ENCODE peak calls at places on chromosomes 7 and 10, in ten cellular contexts. Q, N, S, L, Z, C, G, K, O and X are unnamed samples.

GRCh38 chr7:5831196-5831595 is 49.4 kb upstream of the OCM start:
- DNase-seq in S (no peak), Q (no peak), G (no peak), K (no peak), L (peak), O (no peak), C (no peak), Z (no peak), N (no peak), X (no peak)

GRCh38 chr10:76437011-76437410 is 1005.6 kb downstream of the LRMDA start:
- DNase-seq in N (no peak), G (no peak), O (no peak), Q (no peak), K (no peak), L (no peak), C (no peak), Z (no peak), S (no peak), X (no peak)

GRCh38 chr7:100685049-100685605 is 8.9 kb downstream of the GIGYF1 start:
- DNase-seq in Q (no peak), L (no peak), Z (no peak), K (no peak), C (no peak), S (no peak), O (no peak), G (no peak), N (no peak), X (no peak)

GRCh38 chr10:95560288-95561199 is 627 bp downstream of the SORBS1 start:
- DNase-seq in Q (no peak), L (peak), N (peak), S (peak), G (peak), O (peak), Z (peak), K (peak), C (no peak), X (peak)

GRCh38 chr7:4174451-4174850 is 507.6 kb upstream of the FOXK1 start:
- DNase-seq in C (no peak), L (no peak), Z (no peak), O (no peak), S (no peak), K (no peak), N (no peak), G (no peak), Q (no peak), X (no peak)

GRCh38 chr7:157675427-157675930 is 338.7 kb downstream of the DNAJB6 start:
- DNase-seq in Q (no peak), L (peak), Z (no peak), K (no peak), S (no peak), C (no peak), G (peak), N (no peak), O (no peak), X (peak)

GRCh38 chr10:4081691-4082111 is 296.7 kb upstream of the KLF6 start:
- DNase-seq in G (no peak), S (no peak), K (no peak), Z (no peak), C (peak), O (no peak), L (no peak), N (no peak), Q (no peak), X (no peak)

GRCh38 chr10:22912763-22913389 is 15.0 kb upstream of the ARMC3 start:
- DNase-seq in N (no peak), S (no peak), G (no peak), L (no peak), C (no peak), O (no peak), K (no peak), Q (no peak), Z (no peak), X (no peak)

GRCh38 chr7:128347573-128348147 is 4.0 kb upstream of the RBM28 start:
- DNase-seq in K (peak), L (peak), S (peak), G (no peak), C (peak), Q (no peak), O (peak), Z (peak), N (peak), X (no peak)

GRCh38 chr7:24948739-24949138 is 31.2 kb downstream of the OSBPL3 start:
- DNase-seq in L (no peak), S (no peak), K (peak), O (no peak), C (peak), G (no peak), Z (no peak), N (no peak), Q (no peak), X (no peak)

GRCh38 chr7:13420711-13421110 is 568.8 kb downstream of the ETV1 start:
- DNase-seq in Z (no peak), N (no peak), G (no peak), Q (no peak), K (no peak), C (no peak), O (no peak), S (no peak), L (no peak), X (no peak)

GRCh38 chr10:99395750-99396445 is 34.5 kb downstream of the GOT1 start:
- DNase-seq in K (peak), L (peak), N (no peak), S (peak), C (peak), Q (no peak), G (no peak), Z (peak), O (no peak), X (no peak)

GRCh38 chr7:14739496-14740185 is 162.9 kb downstream of the DGKB start:
- DNase-seq in K (no peak), L (no peak), G (no peak), Z (no peak), C (no peak), S (no peak), O (no peak), Q (no peak), N (no peak), X (no peak)

GRCh38 chr7:14738086-14738485 is 164.5 kb downstream of the DGKB start:
- DNase-seq in G (no peak), Q (no peak), S (no peak), N (no peak), L (no peak), K (no peak), C (no peak), O (no peak), Z (no peak), X (no peak)

GRCh38 chr7:14740606-14741005 is 161.9 kb downstream of the DGKB start:
- DNase-seq in Q (no peak), O (no peak), S (no peak), K (no peak), G (no peak), Z (no peak), L (no peak), N (no peak), C (no peak), X (no peak)

DNA sequence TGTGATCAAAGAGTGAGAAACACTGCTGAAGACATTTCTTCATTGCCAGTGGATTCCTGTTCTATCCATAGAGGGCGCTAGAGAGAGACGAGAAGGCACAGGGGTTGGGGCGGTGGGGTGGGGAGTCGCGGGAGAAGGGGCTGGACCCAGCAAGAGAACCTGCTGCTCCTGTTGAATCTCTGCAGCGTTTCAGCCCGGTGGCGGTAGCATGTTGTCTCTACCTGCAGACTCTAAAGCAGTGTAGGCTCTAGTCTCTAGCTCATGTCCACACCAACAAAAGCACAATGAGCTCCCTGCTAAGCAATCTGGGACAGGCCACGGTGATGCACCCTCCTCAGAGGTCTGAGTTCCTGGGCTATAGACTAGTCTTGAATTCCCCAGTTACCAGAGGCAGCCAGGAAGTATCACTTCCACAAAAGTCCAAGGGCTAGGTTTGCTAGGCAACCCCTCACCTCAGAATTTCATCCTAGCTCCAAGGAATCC is 167.7 kb downstream of the DGKB start:
- DNase-seq in O (no peak), Q (no peak), K (peak), N (no peak), G (no peak), Z (no peak), L (peak), C (no peak), S (peak), X (no peak)
- TF ChIP-seq CTCF in O (no peak), Q (no peak), K (peak), N (no peak), G (no peak), Z (no peak), L (peak), C (peak), S (peak), X (peak)

GRCh38 chr7:38195804-38196595 is 18.0 kb downstream of the STARD3NL start:
- DNase-seq in Z (no peak), L (no peak), G (no peak), S (no peak), N (no peak), Q (no peak), K (peak), C (peak), O (no peak), X (no peak)
- TF ChIP-seq CTCF in Z (no peak), L (no peak), G (no peak), S (no peak), N (no peak), Q (no peak), K (no peak), C (no peak), O (no peak), X (no peak)

GRCh38 chr10:125160856-125161569 is 650 bp upstream of the CTBP2 start:
- DNase-seq in L (peak), S (peak), Q (peak), Z (peak), O (peak), N (peak), K (peak), C (peak), G (peak), X (peak)
- TF ChIP-seq CTCF in L (no peak), S (no peak), Q (peak), Z (peak), O (no peak), N (peak), K (no peak), C (no peak), G (no peak), X (no peak)

DNA sequence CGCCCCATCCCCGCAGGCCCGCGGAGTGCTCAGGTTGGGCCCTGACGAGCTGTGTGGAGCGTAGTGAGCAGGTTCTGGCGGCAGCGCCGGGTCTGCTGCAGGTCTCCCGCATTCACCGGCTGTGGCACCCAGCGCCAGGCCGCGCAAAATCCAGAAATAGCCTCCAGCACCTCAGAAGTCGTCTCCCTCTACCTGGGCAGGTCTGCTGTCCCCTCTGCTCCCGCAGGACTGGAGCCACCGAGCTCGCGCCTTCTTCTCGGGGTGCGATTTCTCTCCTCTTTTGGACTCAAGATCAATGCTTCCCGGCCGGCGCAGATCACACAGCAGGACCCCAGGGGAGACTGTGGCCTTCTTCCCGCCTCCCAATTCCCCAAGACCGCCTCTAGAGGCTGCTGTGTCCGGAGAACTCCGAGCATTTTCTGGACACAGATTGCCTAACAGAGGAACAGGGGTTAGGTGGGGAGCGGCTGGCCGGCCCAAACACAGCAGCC is 8.4 kb downstream of the TLX1 start:
- DNase-seq in O (no peak), S (no peak), Z (no peak), L (peak), Q (no peak), G (no peak), K (no peak), N (no peak), C (no peak), X (no peak)
- TF ChIP-seq CTCF in O (peak), S (no peak), Z (no peak), L (peak), Q (peak), G (no peak), K (peak), N (no peak), C (peak), X (peak)

DNA sequence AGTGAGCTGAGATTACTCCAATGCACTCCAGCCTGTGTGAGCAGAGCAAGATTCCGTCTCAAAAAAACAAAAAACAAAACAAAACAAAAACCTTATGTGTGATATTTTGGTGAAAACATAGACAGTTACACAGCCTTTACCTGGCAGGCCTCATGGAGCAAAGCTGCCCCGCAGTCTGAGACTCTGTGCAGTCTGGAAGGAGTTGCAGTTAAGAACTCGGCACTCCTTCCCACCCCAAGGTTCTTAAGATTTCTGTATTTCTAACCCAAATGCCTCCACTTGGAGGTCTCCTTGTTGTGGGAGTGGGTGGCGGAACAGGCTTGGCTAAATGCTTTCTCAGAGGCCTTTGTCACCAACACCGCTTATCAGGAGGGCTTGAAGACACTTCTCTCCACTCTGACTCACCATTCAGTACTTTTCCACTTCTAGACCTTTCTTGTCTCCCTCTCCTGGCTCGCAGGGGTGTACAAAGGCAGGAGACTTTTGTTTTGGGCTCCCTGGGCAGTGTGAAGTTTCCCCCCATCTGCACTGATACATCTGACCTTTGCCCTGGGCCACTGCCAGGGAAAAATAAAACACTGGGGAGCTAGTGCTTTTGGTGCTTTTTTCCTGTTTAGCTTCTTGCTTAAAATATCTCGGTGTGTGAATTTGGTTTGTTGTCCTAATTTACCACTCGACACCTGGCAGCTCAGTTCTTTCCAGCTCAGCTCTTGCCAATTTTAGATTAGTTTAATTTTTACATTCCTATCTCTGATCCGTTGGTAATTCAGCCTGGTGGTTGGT is 51.3 kb upstream of the MAGI2 start:
- DNase-seq in N (no peak), Z (peak), K (no peak), S (peak), Q (no peak), C (peak), G (no peak), L (peak), O (no peak), X (no peak)
- TF ChIP-seq CTCF in N (no peak), Z (no peak), K (no peak), S (no peak), Q (no peak), C (no peak), G (no peak), L (no peak), O (no peak), X (no peak)

GRCh38 chr7:76069238-76069638 is 21.3 kb downstream of the MDH2 start:
- DNase-seq in G (no peak), Z (peak), L (peak), C (peak), S (peak), O (peak), N (peak), K (peak), Q (no peak), X (no peak)
- TF ChIP-seq CTCF in G (no peak), Z (peak), L (peak), C (peak), S (peak), O (no peak), N (peak), K (peak), Q (no peak), X (peak)